ENCODE peak calls at places on chromosomes 2 and 18, in five cellular contexts. E, H, G, P and D are unnamed samples.

GRCh38 chr2:7785700-7786099 is 868.5 kb downstream of the RNF144A start:
- DNase-seq in E (no peak), H (no peak), G (no peak), P (no peak), D (no peak)

GRCh38 chr18:27887287-27887686 is 289.6 kb downstream of the CDH2 start:
- DNase-seq in E (no peak), H (no peak), G (no peak), P (no peak), D (no peak)

GRCh38 chr2:64975232-64975791 is 13.9 kb upstream of the SLC1A4 start:
- DNase-seq in E (peak; percentile 84), H (peak; percentile 88), G (peak; percentile 40), P (peak; percentile 66), D (peak; percentile 32)

GRCh38 chr18:2515908-2516625 is 55.2 kb downstream of the METTL4 start:
- DNase-seq in E (peak; percentile 95), H (no peak), G (peak; percentile 61), P (no peak), D (no peak)

GRCh38 chr2:151347294-151347693 is 10.1 kb upstream of the TNFAIP6 start:
- DNase-seq in E (no peak), H (no peak), G (no peak), P (no peak), D (no peak)

GRCh38 chr2:166419616-166419934 is 43.8 kb upstream of the SCN9A start:
- DNase-seq in E (peak; percentile 70), H (no peak), G (peak; percentile 23), P (no peak), D (no peak)

GRCh38 chr2:118264591-118264990 is 176.3 kb downstream of the INSIG2 start:
- DNase-seq in E (no peak), H (no peak), G (no peak), P (no peak), D (no peak)

GRCh38 chr2:226618544-226618874 is 181.1 kb downstream of the IRS1 start:
- DNase-seq in E (no peak), H (no peak), G (no peak), P (no peak), D (no peak)

GRCh38 chr2:28674062-28674712 is 77.4 kb upstream of the PPP1CB start:
- DNase-seq in E (peak; percentile 88), H (no peak), G (no peak), P (no peak), D (no peak)

GRCh38 chr2:238719641-238720040 is 128.2 kb upstream of the TWIST2 start:
- DNase-seq in E (no peak), H (no peak), G (no peak), P (no peak), D (no peak)

GRCh38 chr2:135913726-135914365 is 37.6 kb upstream of the MCM6 start:
- DNase-seq in E (peak; percentile 47), H (no peak), G (peak; percentile 19), P (no peak), D (no peak)

GRCh38 chr2:42256502-42256901 is 87.3 kb downstream of the EML4 start:
- DNase-seq in E (no peak), H (no peak), G (no peak), P (no peak), D (no peak)

GRCh38 chr18:48800479-48800876 is 150.3 kb downstream of the SMAD7 start:
- DNase-seq in E (no peak), H (no peak), G (no peak), P (no peak), D (peak; percentile 10)

GRCh38 chr2:24486628-24487027 is 4.4 kb upstream of the NCOA1 start:
- DNase-seq in E (no peak), H (no peak), G (no peak), P (no peak), D (no peak)

GRCh38 chr2:26314243-26314642 is 31.7 kb upstream of the SELENOI start:
- DNase-seq in E (no peak), H (no peak), G (no peak), P (no peak), D (no peak)

GRCh38 chr2:168116448-168116847 is 130.9 kb downstream of the STK39 start:
- DNase-seq in E (peak; percentile 13), H (no peak), G (no peak), P (no peak), D (no peak)

GRCh38 chr18:49728542-49728941 is 84.8 kb downstream of the ACAA2 start:
- DNase-seq in E (no peak), H (peak; percentile 32), G (peak; percentile 47), P (no peak), D (no peak)

GRCh38 chr2:28349546-28350165 is 43.0 kb upstream of the FOSL2 start:
- DNase-seq in E (no peak), H (no peak), G (no peak), P (no peak), D (no peak)

GRCh38 chr2:70085711-70086277 is 1.5 kb upstream of the PCBP1 start:
- DNase-seq in E (no peak), H (no peak), G (no peak), P (no peak), D (no peak)

GRCh38 chr18:57621252-57621607 is 406 bp downstream of the NARS1 start:
- DNase-seq in E (no peak), H (no peak), G (no peak), P (no peak), D (no peak)

GRCh38 chr2:121519732-121520640 is 10.7 kb upstream of the RNU4ATAC start:
- DNase-seq in E (peak; percentile 23), H (no peak), G (no peak), P (no peak), D (no peak)

GRCh38 chr2:71492112-71492511 is 38.8 kb downstream of the DYSF start:
- DNase-seq in E (no peak), H (no peak), G (no peak), P (no peak), D (no peak)

GRCh38 chr2:10194021-10194820 is 71.7 kb downstream of the RRM2 start:
- DNase-seq in E (peak; percentile 65), H (no peak), G (no peak), P (no peak), D (no peak)

GRCh38 chr2:238881353-238882082 is 33.6 kb downstream of the TWIST2 start:
- DNase-seq in E (no peak), H (no peak), G (no peak), P (no peak), D (no peak)

GRCh38 chr2:75787532-75788132 is 76.9 kb upstream of the GCFC2 start:
- DNase-seq in E (peak; percentile 29), H (no peak), G (peak; percentile 10), P (no peak), D (no peak)

GRCh38 chr2:100982431-100982861 is 19.6 kb upstream of the RPL31 start:
- DNase-seq in E (no peak), H (no peak), G (no peak), P (no peak), D (no peak)

GRCh38 chr2:38080346-38080745 is 4.4 kb upstream of the CYP1B1 start:
- DNase-seq in E (no peak), H (no peak), G (no peak), P (no peak), D (no peak)

GRCh38 chr2:228675042-228675441 is 493.6 kb upstream of the SPHKAP start:
- DNase-seq in E (peak; percentile 45), H (no peak), G (no peak), P (no peak), D (no peak)

GRCh38 chr2:224410946-224411561 is 9.1 kb upstream of the FAM124B start:
- DNase-seq in E (peak; percentile 19), H (no peak), G (no peak), P (no peak), D (no peak)

GRCh38 chr2:134258684-134259408 is 5.0 kb downstream of the MGAT5 start:
- DNase-seq in E (no peak), H (peak; percentile 58), G (no peak), P (no peak), D (no peak)

GRCh38 chr18:22694954-22695353 is 238.2 kb upstream of the RBBP8 start:
- DNase-seq in E (peak; percentile 98), H (peak; percentile 52), G (peak; percentile 63), P (no peak), D (peak; percentile 91)

GRCh38 chr2:185857676-185858075 is 119.1 kb downstream of the FSIP2 start:
- DNase-seq in E (no peak), H (no peak), G (no peak), P (no peak), D (no peak)

DNA sequence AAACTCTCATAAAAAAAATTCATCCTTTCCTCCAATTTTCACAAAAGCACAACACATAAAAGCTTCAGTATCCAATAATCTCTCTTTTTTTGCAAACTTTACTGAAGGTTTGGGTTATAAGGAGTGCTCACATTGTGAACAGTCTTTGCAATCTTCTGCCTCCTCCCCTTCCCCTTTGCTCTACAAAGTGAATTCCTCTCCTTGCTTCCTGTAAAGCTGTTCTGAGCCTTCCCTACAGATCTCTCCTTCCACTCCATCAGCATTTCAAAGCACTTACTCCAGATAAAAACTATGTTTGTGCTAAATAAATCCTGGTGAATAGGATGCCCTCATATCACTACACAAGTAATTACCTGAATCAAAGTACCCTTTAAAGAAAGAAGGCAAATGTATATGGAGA is 4.6 kb upstream of the PDK1 start:
- DNase-seq in E (peak; percentile 41), H (no peak), G (no peak), P (no peak), D (no peak)
- TF ChIP-seq POLR2A in E (no peak), H (no peak), G (no peak), P (no peak), D (no peak)

GRCh38 chr2:35443087-35443486 is 912.5 kb upstream of the CRIM1 start:
- DNase-seq in E (no peak), H (no peak), G (no peak), P (no peak), D (no peak)

GRCh38 chr2:35447210-35447609 is 908.4 kb upstream of the CRIM1 start:
- DNase-seq in E (no peak), H (no peak), G (no peak), P (no peak), D (no peak)

GRCh38 chr2:35447816-35448215 is 907.8 kb upstream of the CRIM1 start:
- DNase-seq in E (no peak), H (no peak), G (no peak), P (no peak), D (no peak)
- H3K27ac ChIP-seq in E (no peak overlapping the region), H (no peak overlapping the region), G (no peak overlapping the region), P (no peak overlapping the region), D (no peak overlapping the region)

DNA sequence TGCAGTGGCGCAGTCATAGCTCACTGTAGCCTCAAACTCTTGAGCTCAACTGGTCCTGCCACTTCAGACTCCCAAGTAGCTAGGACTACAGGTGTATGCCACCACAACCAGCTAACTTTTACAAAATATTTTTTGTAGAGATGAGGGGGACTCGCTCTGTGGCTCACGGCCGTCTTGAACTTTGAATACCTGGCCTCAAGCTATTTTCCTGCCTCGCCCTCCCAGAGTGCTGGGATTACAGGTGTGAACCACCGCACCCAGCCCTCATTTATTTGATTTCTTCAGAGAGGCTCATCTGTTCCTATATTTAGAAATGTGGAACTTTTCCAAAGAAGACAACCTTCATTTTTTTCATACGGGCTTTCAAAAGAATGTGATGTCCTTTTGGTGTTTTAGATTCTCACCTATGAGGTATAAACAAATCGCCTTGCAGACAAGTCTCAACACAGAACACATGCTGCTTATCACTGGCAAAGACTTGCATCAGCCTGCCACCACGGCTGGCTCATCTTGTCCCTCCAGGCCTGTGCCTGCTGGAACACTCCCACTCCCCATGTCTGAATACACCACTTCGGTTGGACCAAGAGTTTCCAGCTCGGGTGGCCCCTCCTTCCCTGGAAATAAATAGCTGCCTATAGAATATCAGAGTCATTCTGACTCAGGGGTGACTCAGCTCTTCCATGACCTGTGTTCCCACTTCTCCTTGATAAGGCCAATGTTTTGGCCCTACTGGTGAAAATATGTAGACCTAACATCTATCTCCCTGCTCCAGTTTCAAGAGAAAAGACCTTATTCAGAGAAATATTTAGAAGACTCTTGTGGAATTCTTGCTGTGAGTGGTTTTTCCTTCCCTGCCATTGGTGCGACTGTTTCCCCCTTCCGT is 202.6 kb downstream of the TGIF1 start:
- DNase-seq in E (peak; percentile 99), H (peak; percentile 27), G (peak; percentile 98), P (peak; percentile 34), D (no peak)
- TF ChIP-seq POLR2A in E (peak; percentile 94), H (no peak), G (no peak), P (no peak), D (no peak)

GRCh38 chr2:201433389-201433995 is 17.8 kb downstream of the TRAK2 start:
- DNase-seq in E (no peak), H (peak; percentile 47), G (no peak), P (no peak), D (no peak)
- H3K27ac ChIP-seq in E (peak overlapping the region; percentile 88), H (peak overlapping the region; percentile 73), G (no peak overlapping the region), P (peak overlapping the region; percentile 50), D (peak overlapping the region; percentile 61)